ENCODE peak calls at places on chromosomes 13 and 19, in eight cellular contexts. One of them, this sample, is unnamed.

GRCh38 chr13:99078014-99078771 is 100.3 kb upstream of the DOCK9 start:
- DNase-seq in hippocampal formation: no peak
- DNase-seq in endothelial cell: no peak
- DNase-seq in pons: no peak
- DNase-seq in bronchial epithelial cell: no peak
- DNase-seq in NCI-H1694 treated with DMSO at 0.1 percent for 48 hours: no peak
- DNase-seq in dermis blood vessel endothelial cell: no peak
- DNase-seq in activated T-cell treated with anti-CD3 and anti-CD28 coated beads, Interleukin-2, amount 50 U/mL, for 24 hours: no peak
- DNase-seq in this sample: no peak

GRCh38 chr13:48862572-48862971 is 113.1 kb upstream of the FNDC3A start:
- DNase-seq in bronchial epithelial cell: no peak
- DNase-seq in pons: peak
- DNase-seq in hippocampal formation: no peak
- DNase-seq in dermis blood vessel endothelial cell: no peak
- DNase-seq in NCI-H1694 treated with DMSO at 0.1 percent for 48 hours: no peak
- DNase-seq in endothelial cell: no peak
- DNase-seq in activated T-cell treated with anti-CD3 and anti-CD28 coated beads, Interleukin-2, amount 50 U/mL, for 24 hours: no peak
- DNase-seq in this sample: no peak

GRCh38 chr13:99227909-99228688 is 27.4 kb downstream of the UBAC2 start:
- DNase-seq in endothelial cell: no peak
- DNase-seq in bronchial epithelial cell: no peak
- DNase-seq in pons: no peak
- DNase-seq in dermis blood vessel endothelial cell: no peak
- DNase-seq in hippocampal formation: no peak
- DNase-seq in activated T-cell treated with anti-CD3 and anti-CD28 coated beads, Interleukin-2, amount 50 U/mL, for 24 hours: peak
- DNase-seq in NCI-H1694 treated with DMSO at 0.1 percent for 48 hours: no peak
- DNase-seq in this sample: peak

GRCh38 chr19:14821958-14822357 is 13.0 kb downstream of the OR7A5 start:
- DNase-seq in pons: no peak
- DNase-seq in dermis blood vessel endothelial cell: no peak
- DNase-seq in hippocampal formation: no peak
- DNase-seq in bronchial epithelial cell: no peak
- DNase-seq in endothelial cell: no peak
- DNase-seq in NCI-H1694 treated with DMSO at 0.1 percent for 48 hours: no peak
- DNase-seq in activated T-cell treated with anti-CD3 and anti-CD28 coated beads, Interleukin-2, amount 50 U/mL, for 24 hours: no peak
- DNase-seq in this sample: no peak

GRCh38 chr13:44920013-44920412 is 69.3 kb downstream of the NUFIP1 start:
- DNase-seq in bronchial epithelial cell: no peak
- DNase-seq in activated T-cell treated with anti-CD3 and anti-CD28 coated beads, Interleukin-2, amount 50 U/mL, for 24 hours: no peak
- DNase-seq in endothelial cell: no peak
- DNase-seq in hippocampal formation: no peak
- DNase-seq in pons: no peak
- DNase-seq in NCI-H1694 treated with DMSO at 0.1 percent for 48 hours: no peak
- DNase-seq in dermis blood vessel endothelial cell: no peak
- DNase-seq in this sample: no peak

GRCh38 chr13:45108716-45109706 is 11.3 kb upstream of the GTF2F2 start:
- DNase-seq in NCI-H1694 treated with DMSO at 0.1 percent for 48 hours: no peak
- DNase-seq in hippocampal formation: no peak
- DNase-seq in bronchial epithelial cell: no peak
- DNase-seq in pons: no peak
- DNase-seq in activated T-cell treated with anti-CD3 and anti-CD28 coated beads, Interleukin-2, amount 50 U/mL, for 24 hours: no peak
- DNase-seq in endothelial cell: no peak
- DNase-seq in dermis blood vessel endothelial cell: no peak
- DNase-seq in this sample: no peak

GRCh38 chr19:24140099-24140498 is 53.1 kb downstream of the ZNF254 start:
- DNase-seq in activated T-cell treated with anti-CD3 and anti-CD28 coated beads, Interleukin-2, amount 50 U/mL, for 24 hours: no peak
- DNase-seq in dermis blood vessel endothelial cell: peak
- DNase-seq in bronchial epithelial cell: peak
- DNase-seq in pons: no peak
- DNase-seq in hippocampal formation: no peak
- DNase-seq in NCI-H1694 treated with DMSO at 0.1 percent for 48 hours: no peak
- DNase-seq in endothelial cell: no peak
- DNase-seq in this sample: peak

GRCh38 chr13:109155301-109155761 is 525.9 kb downstream of the MYO16 start:
- DNase-seq in endothelial cell: no peak
- DNase-seq in dermis blood vessel endothelial cell: no peak
- DNase-seq in hippocampal formation: no peak
- DNase-seq in activated T-cell treated with anti-CD3 and anti-CD28 coated beads, Interleukin-2, amount 50 U/mL, for 24 hours: no peak
- DNase-seq in NCI-H1694 treated with DMSO at 0.1 percent for 48 hours: no peak
- DNase-seq in bronchial epithelial cell: peak
- DNase-seq in pons: no peak
- DNase-seq in this sample: peak

GRCh38 chr13:98476106-98476505 is 100.8 kb downstream of the STK24 start:
- DNase-seq in endothelial cell: no peak
- DNase-seq in NCI-H1694 treated with DMSO at 0.1 percent for 48 hours: no peak
- DNase-seq in bronchial epithelial cell: no peak
- DNase-seq in activated T-cell treated with anti-CD3 and anti-CD28 coated beads, Interleukin-2, amount 50 U/mL, for 24 hours: peak
- DNase-seq in dermis blood vessel endothelial cell: peak
- DNase-seq in hippocampal formation: no peak
- DNase-seq in pons: no peak
- DNase-seq in this sample: no peak

GRCh38 chr13:65965496-65965895 is 1264.6 kb downstream of the PCDH9 start:
- DNase-seq in endothelial cell: no peak
- DNase-seq in hippocampal formation: no peak
- DNase-seq in pons: no peak
- DNase-seq in NCI-H1694 treated with DMSO at 0.1 percent for 48 hours: no peak
- DNase-seq in bronchial epithelial cell: peak
- DNase-seq in activated T-cell treated with anti-CD3 and anti-CD28 coated beads, Interleukin-2, amount 50 U/mL, for 24 hours: no peak
- DNase-seq in dermis blood vessel endothelial cell: no peak
- DNase-seq in this sample: peak

GRCh38 chr13:48155850-48156249 is 60.9 kb upstream of the MED4 start:
- DNase-seq in endothelial cell: no peak
- DNase-seq in dermis blood vessel endothelial cell: peak
- DNase-seq in pons: no peak
- DNase-seq in NCI-H1694 treated with DMSO at 0.1 percent for 48 hours: no peak
- DNase-seq in activated T-cell treated with anti-CD3 and anti-CD28 coated beads, Interleukin-2, amount 50 U/mL, for 24 hours: no peak
- DNase-seq in bronchial epithelial cell: peak
- DNase-seq in hippocampal formation: no peak
- DNase-seq in this sample: peak

GRCh38 chr19:588093-588742 is 1.5 kb upstream of the HCN2 start:
- DNase-seq in activated T-cell treated with anti-CD3 and anti-CD28 coated beads, Interleukin-2, amount 50 U/mL, for 24 hours: peak
- DNase-seq in dermis blood vessel endothelial cell: peak
- DNase-seq in bronchial epithelial cell: peak
- DNase-seq in NCI-H1694 treated with DMSO at 0.1 percent for 48 hours: peak
- DNase-seq in endothelial cell: peak
- DNase-seq in hippocampal formation: peak
- DNase-seq in pons: peak
- DNase-seq in this sample: peak

GRCh38 chr19:40744554-40745401 is 5.5 kb downstream of the ACTMAP start:
- DNase-seq in dermis blood vessel endothelial cell: peak
- DNase-seq in activated T-cell treated with anti-CD3 and anti-CD28 coated beads, Interleukin-2, amount 50 U/mL, for 24 hours: peak
- DNase-seq in hippocampal formation: no peak
- DNase-seq in NCI-H1694 treated with DMSO at 0.1 percent for 48 hours: no peak
- DNase-seq in endothelial cell: peak
- DNase-seq in pons: no peak
- DNase-seq in bronchial epithelial cell: no peak
- DNase-seq in this sample: no peak

GRCh38 chr19:33055718-33056117 is 9.0 kb downstream of the RHPN2 start:
- DNase-seq in bronchial epithelial cell: no peak
- DNase-seq in activated T-cell treated with anti-CD3 and anti-CD28 coated beads, Interleukin-2, amount 50 U/mL, for 24 hours: no peak
- DNase-seq in pons: peak
- DNase-seq in hippocampal formation: no peak
- DNase-seq in dermis blood vessel endothelial cell: no peak
- DNase-seq in NCI-H1694 treated with DMSO at 0.1 percent for 48 hours: no peak
- DNase-seq in endothelial cell: no peak
- DNase-seq in this sample: peak

GRCh38 chr19:39671739-39672363 is 16.1 kb downstream of the LGALS16 start:
- DNase-seq in endothelial cell: peak
- DNase-seq in pons: peak
- DNase-seq in dermis blood vessel endothelial cell: peak
- DNase-seq in bronchial epithelial cell: peak
- DNase-seq in hippocampal formation: no peak
- DNase-seq in activated T-cell treated with anti-CD3 and anti-CD28 coated beads, Interleukin-2, amount 50 U/mL, for 24 hours: no peak
- DNase-seq in NCI-H1694 treated with DMSO at 0.1 percent for 48 hours: peak
- DNase-seq in this sample: peak

GRCh38 chr19:38245826-38246498 is 10.2 kb downstream of the PPP1R14A start:
- DNase-seq in activated T-cell treated with anti-CD3 and anti-CD28 coated beads, Interleukin-2, amount 50 U/mL, for 24 hours: no peak
- DNase-seq in dermis blood vessel endothelial cell: no peak
- DNase-seq in NCI-H1694 treated with DMSO at 0.1 percent for 48 hours: no peak
- DNase-seq in bronchial epithelial cell: no peak
- DNase-seq in pons: no peak
- DNase-seq in hippocampal formation: no peak
- DNase-seq in endothelial cell: no peak
- DNase-seq in this sample: no peak

GRCh38 chr19:41646589-41647204 is 19.8 kb upstream of the CEACAM4 start:
- DNase-seq in dermis blood vessel endothelial cell: peak
- DNase-seq in endothelial cell: peak
- DNase-seq in hippocampal formation: no peak
- DNase-seq in pons: no peak
- DNase-seq in NCI-H1694 treated with DMSO at 0.1 percent for 48 hours: no peak
- DNase-seq in bronchial epithelial cell: no peak
- DNase-seq in activated T-cell treated with anti-CD3 and anti-CD28 coated beads, Interleukin-2, amount 50 U/mL, for 24 hours: peak
- DNase-seq in this sample: peak

GRCh38 chr13:45809810-45810394 is 41.7 kb downstream of the SIAH3 start:
- DNase-seq in NCI-H1694 treated with DMSO at 0.1 percent for 48 hours: no peak
- DNase-seq in pons: no peak
- DNase-seq in bronchial epithelial cell: no peak
- DNase-seq in hippocampal formation: no peak
- DNase-seq in dermis blood vessel endothelial cell: no peak
- DNase-seq in activated T-cell treated with anti-CD3 and anti-CD28 coated beads, Interleukin-2, amount 50 U/mL, for 24 hours: no peak
- DNase-seq in endothelial cell: no peak
- DNase-seq in this sample: no peak

GRCh38 chr19:33298146-33298911 is 4.0 kb downstream of the CEBPA start:
- DNase-seq in pons: no peak
- DNase-seq in dermis blood vessel endothelial cell: no peak
- DNase-seq in bronchial epithelial cell: peak
- DNase-seq in endothelial cell: no peak
- DNase-seq in activated T-cell treated with anti-CD3 and anti-CD28 coated beads, Interleukin-2, amount 50 U/mL, for 24 hours: no peak
- DNase-seq in NCI-H1694 treated with DMSO at 0.1 percent for 48 hours: no peak
- DNase-seq in hippocampal formation: peak
- DNase-seq in this sample: no peak

GRCh38 chr19:15048128-15048527 is 1.2 kb upstream of the CASP14 start:
- DNase-seq in activated T-cell treated with anti-CD3 and anti-CD28 coated beads, Interleukin-2, amount 50 U/mL, for 24 hours: no peak
- DNase-seq in endothelial cell: no peak
- DNase-seq in hippocampal formation: no peak
- DNase-seq in NCI-H1694 treated with DMSO at 0.1 percent for 48 hours: no peak
- DNase-seq in bronchial epithelial cell: no peak
- DNase-seq in dermis blood vessel endothelial cell: no peak
- DNase-seq in pons: no peak
- DNase-seq in this sample: no peak

GRCh38 chr13:97434417-97435296 is 688 bp downstream of the RAP2A start:
- DNase-seq in pons: peak
- DNase-seq in endothelial cell: peak
- DNase-seq in activated T-cell treated with anti-CD3 and anti-CD28 coated beads, Interleukin-2, amount 50 U/mL, for 24 hours: peak
- DNase-seq in dermis blood vessel endothelial cell: peak
- DNase-seq in bronchial epithelial cell: peak
- DNase-seq in NCI-H1694 treated with DMSO at 0.1 percent for 48 hours: peak
- DNase-seq in hippocampal formation: peak
- DNase-seq in this sample: peak

GRCh38 chr13:43054803-43055802 is 31.7 kb downstream of the DNAJC15 start:
- DNase-seq in hippocampal formation: no peak
- DNase-seq in dermis blood vessel endothelial cell: peak
- DNase-seq in NCI-H1694 treated with DMSO at 0.1 percent for 48 hours: no peak
- DNase-seq in bronchial epithelial cell: peak
- DNase-seq in pons: peak
- DNase-seq in endothelial cell: peak
- DNase-seq in activated T-cell treated with anti-CD3 and anti-CD28 coated beads, Interleukin-2, amount 50 U/mL, for 24 hours: no peak
- DNase-seq in this sample: peak

GRCh38 chr19:38654478-38655079 is 7.1 kb downstream of the ACTN4 start:
- DNase-seq in NCI-H1694 treated with DMSO at 0.1 percent for 48 hours: no peak
- DNase-seq in bronchial epithelial cell: no peak
- DNase-seq in hippocampal formation: no peak
- DNase-seq in activated T-cell treated with anti-CD3 and anti-CD28 coated beads, Interleukin-2, amount 50 U/mL, for 24 hours: no peak
- DNase-seq in pons: peak
- DNase-seq in dermis blood vessel endothelial cell: peak
- DNase-seq in endothelial cell: peak
- DNase-seq in this sample: no peak

GRCh38 chr13:81184556-81185265 is 843.8 kb upstream of the SPRY2 start:
- DNase-seq in bronchial epithelial cell: peak
- DNase-seq in pons: no peak
- DNase-seq in activated T-cell treated with anti-CD3 and anti-CD28 coated beads, Interleukin-2, amount 50 U/mL, for 24 hours: no peak
- DNase-seq in hippocampal formation: no peak
- DNase-seq in dermis blood vessel endothelial cell: no peak
- DNase-seq in endothelial cell: no peak
- DNase-seq in NCI-H1694 treated with DMSO at 0.1 percent for 48 hours: no peak
- DNase-seq in this sample: peak

GRCh38 chr19:35710784-35711723 is 6.7 kb downstream of the ZBTB32 start:
- DNase-seq in endothelial cell: no peak
- DNase-seq in hippocampal formation: no peak
- DNase-seq in bronchial epithelial cell: no peak
- DNase-seq in NCI-H1694 treated with DMSO at 0.1 percent for 48 hours: no peak
- DNase-seq in activated T-cell treated with anti-CD3 and anti-CD28 coated beads, Interleukin-2, amount 50 U/mL, for 24 hours: peak
- DNase-seq in dermis blood vessel endothelial cell: no peak
- DNase-seq in pons: no peak
- DNase-seq in this sample: no peak

GRCh38 chr13:98222081-98222554 is 45.0 kb upstream of the RNF113B start:
- DNase-seq in endothelial cell: no peak
- DNase-seq in hippocampal formation: no peak
- DNase-seq in NCI-H1694 treated with DMSO at 0.1 percent for 48 hours: no peak
- DNase-seq in pons: no peak
- DNase-seq in activated T-cell treated with anti-CD3 and anti-CD28 coated beads, Interleukin-2, amount 50 U/mL, for 24 hours: no peak
- DNase-seq in dermis blood vessel endothelial cell: peak
- DNase-seq in bronchial epithelial cell: peak
- DNase-seq in this sample: peak

GRCh38 chr19:47644743-47645499 is 36.0 kb downstream of the BICRA start:
- DNase-seq in NCI-H1694 treated with DMSO at 0.1 percent for 48 hours: no peak
- DNase-seq in bronchial epithelial cell: no peak
- DNase-seq in dermis blood vessel endothelial cell: no peak
- DNase-seq in endothelial cell: no peak
- DNase-seq in activated T-cell treated with anti-CD3 and anti-CD28 coated beads, Interleukin-2, amount 50 U/mL, for 24 hours: no peak
- DNase-seq in hippocampal formation: no peak
- DNase-seq in pons: no peak
- DNase-seq in this sample: no peak

GRCh38 chr13:82165396-82166174 is 1716.7 kb downstream of the SLITRK1 start:
- DNase-seq in endothelial cell: no peak
- DNase-seq in dermis blood vessel endothelial cell: no peak
- DNase-seq in hippocampal formation: no peak
- DNase-seq in NCI-H1694 treated with DMSO at 0.1 percent for 48 hours: no peak
- DNase-seq in bronchial epithelial cell: no peak
- DNase-seq in activated T-cell treated with anti-CD3 and anti-CD28 coated beads, Interleukin-2, amount 50 U/mL, for 24 hours: no peak
- DNase-seq in pons: no peak
- DNase-seq in this sample: no peak

GRCh38 chr19:44975444-44975843 is 20.3 kb downstream of the CLPTM1 start:
- DNase-seq in pons: no peak
- DNase-seq in hippocampal formation: no peak
- DNase-seq in activated T-cell treated with anti-CD3 and anti-CD28 coated beads, Interleukin-2, amount 50 U/mL, for 24 hours: no peak
- DNase-seq in bronchial epithelial cell: no peak
- DNase-seq in dermis blood vessel endothelial cell: no peak
- DNase-seq in NCI-H1694 treated with DMSO at 0.1 percent for 48 hours: no peak
- DNase-seq in endothelial cell: no peak
- DNase-seq in this sample: no peak

GRCh38 chr13:113458218-113459065 is 5.2 kb upstream of the ADPRHL1 start:
- DNase-seq in endothelial cell: peak
- DNase-seq in bronchial epithelial cell: no peak
- DNase-seq in NCI-H1694 treated with DMSO at 0.1 percent for 48 hours: peak
- DNase-seq in pons: no peak
- DNase-seq in activated T-cell treated with anti-CD3 and anti-CD28 coated beads, Interleukin-2, amount 50 U/mL, for 24 hours: no peak
- DNase-seq in hippocampal formation: no peak
- DNase-seq in dermis blood vessel endothelial cell: peak
- DNase-seq in this sample: no peak

GRCh38 chr19:13817018-13817614 is 21.9 kb downstream of the ZSWIM4 start:
- DNase-seq in NCI-H1694 treated with DMSO at 0.1 percent for 48 hours: no peak
- DNase-seq in bronchial epithelial cell: no peak
- DNase-seq in dermis blood vessel endothelial cell: no peak
- DNase-seq in endothelial cell: no peak
- DNase-seq in activated T-cell treated with anti-CD3 and anti-CD28 coated beads, Interleukin-2, amount 50 U/mL, for 24 hours: peak
- DNase-seq in pons: no peak
- DNase-seq in hippocampal formation: no peak
- DNase-seq in this sample: no peak

GRCh38 chr19:31548941-31549340 is 199.7 kb upstream of the TSHZ3 start:
- DNase-seq in NCI-H1694 treated with DMSO at 0.1 percent for 48 hours: no peak
- DNase-seq in activated T-cell treated with anti-CD3 and anti-CD28 coated beads, Interleukin-2, amount 50 U/mL, for 24 hours: no peak
- DNase-seq in bronchial epithelial cell: no peak
- DNase-seq in endothelial cell: peak
- DNase-seq in pons: peak
- DNase-seq in dermis blood vessel endothelial cell: no peak
- DNase-seq in hippocampal formation: no peak
- DNase-seq in this sample: no peak

GRCh38 chr19:58002384-58003152 is at the start of gene ZNF606:
- DNase-seq in activated T-cell treated with anti-CD3 and anti-CD28 coated beads, Interleukin-2, amount 50 U/mL, for 24 hours: peak
- DNase-seq in endothelial cell: peak
- DNase-seq in bronchial epithelial cell: peak
- DNase-seq in dermis blood vessel endothelial cell: peak
- DNase-seq in hippocampal formation: peak
- DNase-seq in pons: peak
- DNase-seq in NCI-H1694 treated with DMSO at 0.1 percent for 48 hours: peak
- DNase-seq in this sample: peak

GRCh38 chr13:43389573-43389972 is 366.2 kb downstream of the DNAJC15 start:
- DNase-seq in hippocampal formation: no peak
- DNase-seq in activated T-cell treated with anti-CD3 and anti-CD28 coated beads, Interleukin-2, amount 50 U/mL, for 24 hours: no peak
- DNase-seq in pons: no peak
- DNase-seq in dermis blood vessel endothelial cell: no peak
- DNase-seq in bronchial epithelial cell: peak
- DNase-seq in endothelial cell: no peak
- DNase-seq in NCI-H1694 treated with DMSO at 0.1 percent for 48 hours: no peak
- DNase-seq in this sample: no peak

This sample was measured in PC-3.